ENCODE peak calls at places on chromosomes 3 and 15, in seven cellular contexts. P is ovary, Q is prostate gland, U is PC-9, W is HTR-8/SVneo, D is HEK293T, L is astrocyte of the cerebellum. I is an unnamed sample.

GRCh38 chr3:78887029-78887428 is 880.8 kb downstream of the ROBO1 start:
- DNase-seq in D (no peak), W (no peak), L (no peak), U (no peak), Q (no peak), P (no peak), I (no peak)

GRCh38 chr3:10015476-10015904 is 10.7 kb upstream of the FANCD2 start:
- DNase-seq in P (peak; percentile 87), L (peak; percentile 98), Q (peak; percentile 65), U (peak; percentile 73), W (no peak), D (no peak), I (no peak)

GRCh38 chr15:32649336-32649735 is 7.8 kb downstream of the SCG5 start:
- DNase-seq in U (no peak), W (no peak), P (no peak), D (peak; percentile 23), L (no peak), Q (no peak), I (peak; percentile 29)

GRCh38 chr3:128683957-128684356 is 33.3 kb upstream of the RPN1 start:
- DNase-seq in L (no peak), D (no peak), P (no peak), Q (no peak), W (no peak), U (no peak), I (no peak)

GRCh38 chr3:30646181-30646876 is 39.9 kb downstream of the TGFBR2 start:
- DNase-seq in D (no peak), W (no peak), P (no peak), U (no peak), Q (no peak), L (peak; percentile 44), I (no peak)

GRCh38 chr3:13073042-13073906 is at the start of gene IQSEC1:
- DNase-seq in L (no peak), P (peak; percentile 40), U (no peak), Q (peak; percentile 10), D (peak; percentile 32), W (no peak), I (peak; percentile 56)

GRCh38 chr3:177574232-177574856 is 377.1 kb upstream of the TBL1XR1 start:
- DNase-seq in Q (peak; percentile 72), L (no peak), P (no peak), U (no peak), W (no peak), D (no peak), I (no peak)

GRCh38 chr3:100710355-100711198 is 1.3 kb downstream of the TFG start:
- DNase-seq in Q (no peak), L (peak; percentile 20), U (peak; percentile 81), D (peak; percentile 61), W (peak; percentile 45), P (no peak), I (peak; percentile 62)

GRCh38 chr15:64247535-64247905 is 84.7 kb upstream of the PPIB start:
- DNase-seq in Q (no peak), L (no peak), D (no peak), W (no peak), U (no peak), P (no peak), I (no peak)

GRCh38 chr3:48077835-48078234 is 61.6 kb upstream of the MAP4 start:
- DNase-seq in U (no peak), P (no peak), Q (no peak), D (no peak), W (no peak), L (no peak), I (no peak)

GRCh38 chr15:73989001-73989798 is 2.9 kb downstream of the STOML1 start:
- DNase-seq in P (no peak), Q (no peak), W (no peak), L (peak; percentile 60), D (no peak), U (peak; percentile 87), I (no peak)

GRCh38 chr15:39987831-39988230 is 51.1 kb downstream of the SRP14 start:
- DNase-seq in U (no peak), D (no peak), P (no peak), W (no peak), L (no peak), Q (no peak), I (no peak)

GRCh38 chr15:25347707-25348106 is 91.1 kb downstream of the UBE3A start:
- DNase-seq in P (no peak), L (no peak), U (no peak), W (no peak), D (no peak), Q (no peak), I (no peak)

GRCh38 chr3:12903000-12903800 is 61.8 kb upstream of the RPL32 start:
- DNase-seq in L (no peak), Q (no peak), D (no peak), W (no peak), P (no peak), U (no peak), I (no peak)

GRCh38 chr3:122074621-122075265 is 19.6 kb downstream of the CD86 start:
- DNase-seq in P (no peak), W (no peak), L (no peak), Q (no peak), D (no peak), U (no peak), I (no peak)

GRCh38 chr15:70604671-70605070 is 158.7 kb downstream of the UACA start:
- DNase-seq in P (peak; percentile 54), U (no peak), Q (peak; percentile 56), D (no peak), W (no peak), L (no peak), I (no peak)

GRCh38 chr15:65796610-65797012 is 4.5 kb upstream of the DENND4A start:
- DNase-seq in D (no peak), P (no peak), L (peak; percentile 48), Q (peak; percentile 21), W (peak; percentile 36), U (peak; percentile 73), I (peak; percentile 70)

GRCh38 chr3:133890972-133891644 is 4.6 kb downstream of the RAB6B start:
- DNase-seq in U (no peak), D (peak; percentile 3), Q (no peak), W (no peak), L (no peak), P (no peak), I (no peak)

GRCh38 chr3:30614943-30615342 is 8.5 kb downstream of the TGFBR2 start:
- DNase-seq in W (no peak), D (no peak), L (no peak), P (no peak), U (no peak), Q (no peak), I (no peak)

GRCh38 chr3:143078883-143079282 is 40.7 kb upstream of the CHST2 start:
- DNase-seq in D (no peak), P (no peak), Q (no peak), L (no peak), U (no peak), W (peak; percentile 10), I (no peak)